ENCODE peak calls at places on chromosomes 11 and 22, in four cellular contexts. R, Y, P and K are unnamed samples.
A peak's percentile ranks its signal among the peaks of the same experiment; 100 is the strongest.

GRCh38 chr11:44780940-44781631 is 54.3 kb downstream of the TSPAN18 start:
- DNase-seq in R (peak; percentile 50), Y (no peak), P (no peak), K (peak; percentile 60)

GRCh38 chr11:72850832-72851231 is 36.6 kb downstream of the ATG16L2 start:
- DNase-seq in R (no peak), Y (no peak), P (no peak), K (no peak)

GRCh38 chr22:25472382-25472781 is 92.1 kb upstream of the GRK3 start:
- DNase-seq in R (no peak), Y (no peak), P (no peak), K (no peak)

GRCh38 chr11:79050784-79051183 is 390.0 kb downstream of the TENM4 start:
- DNase-seq in R (peak; percentile 89), Y (no peak), P (no peak), K (no peak)

GRCh38 chr22:23533328-23533762 is 46.7 kb downstream of the IGLL1 start:
- DNase-seq in R (peak; percentile 10), Y (no peak), P (peak; percentile 38), K (peak; percentile 63)

GRCh38 chr11:8586805-8587204 is 7.2 kb downstream of the STK33 start:
- DNase-seq in R (no peak), Y (no peak), P (no peak), K (no peak)

GRCh38 chr22:25754527-25755202 is 12.7 kb downstream of the MYO18B start:
- DNase-seq in R (peak; percentile 80), Y (no peak), P (peak; percentile 67), K (no peak)

GRCh38 chr11:46693597-46694012 is 6.8 kb downstream of the ARHGAP1 start:
- DNase-seq in R (peak; percentile 22), Y (no peak), P (peak; percentile 71), K (no peak)

GRCh38 chr11:5192738-5193137 is 7.7 kb downstream of the OR51V1 start:
- DNase-seq in R (no peak), Y (no peak), P (no peak), K (no peak)

GRCh38 chr11:127653071-127653470 is 652.5 kb upstream of the KIRREL3 start:
- DNase-seq in R (no peak), Y (no peak), P (no peak), K (no peak)

GRCh38 chr11:16211407-16211806 is 144.9 kb downstream of the SOX6 start:
- DNase-seq in R (no peak), Y (no peak), P (no peak), K (no peak)

GRCh38 chr22:27267145-27267544 is 534.4 kb downstream of the MN1 start:
- DNase-seq in R (no peak), Y (no peak), P (peak; percentile 11), K (no peak)

DNA sequence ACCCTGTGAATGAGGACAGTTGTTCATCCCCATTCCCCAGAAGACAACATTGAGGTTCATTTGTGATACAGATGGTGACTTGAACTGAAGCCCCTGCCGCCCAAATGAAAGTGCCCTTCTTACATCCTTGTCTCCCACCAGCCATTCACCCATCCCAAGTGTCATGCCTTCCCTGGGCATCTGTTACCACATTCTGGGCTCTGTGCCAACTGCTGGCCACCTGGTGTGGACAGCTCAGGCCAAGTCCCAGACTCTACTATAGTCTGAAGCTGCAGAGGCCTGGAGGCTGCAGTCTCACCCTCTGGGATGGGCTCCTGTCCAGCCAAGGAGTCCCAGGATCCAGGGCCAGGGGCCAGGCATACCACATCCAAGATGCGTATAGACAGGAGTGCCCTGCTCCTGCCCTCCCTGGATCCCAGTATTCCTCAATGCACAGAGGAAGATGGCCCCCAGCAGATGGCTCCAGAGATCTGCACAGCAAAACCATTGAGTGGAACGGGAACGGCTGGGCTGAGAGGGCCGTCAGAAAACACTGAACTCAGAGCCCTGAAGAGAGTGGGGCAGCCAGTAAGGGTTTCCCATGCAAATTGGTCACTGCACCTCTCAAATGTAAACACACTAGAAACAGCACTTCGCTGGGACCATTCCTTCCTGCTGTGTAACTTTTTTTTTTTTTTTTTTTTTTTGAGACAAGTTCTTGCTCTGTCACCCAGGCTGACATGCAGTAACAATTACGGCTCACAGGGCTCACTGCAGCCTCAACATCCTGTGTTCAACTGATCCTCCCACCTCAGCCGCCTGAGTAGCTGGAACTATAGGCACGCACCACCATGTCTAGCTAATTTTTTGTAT is 22.8 kb downstream of the ARRB1 start:
- DNase-seq in R (peak; percentile 81), Y (peak; percentile 90), P (peak; percentile 89), K (peak; percentile 89)
- TF ChIP-seq CTCF in R (peak; percentile 88), Y (peak; percentile 30), P (peak; percentile 88), K (peak; percentile 73)

GRCh38 chr22:33796494-33796893 is 123.8 kb downstream of the LARGE1 start:
- DNase-seq in R (no peak), Y (no peak), P (no peak), K (no peak)
- TF ChIP-seq CTCF in R (no peak), Y (no peak), P (no peak), K (no peak)

GRCh38 chr11:134014502-134014901 is 54.4 kb upstream of the JAM3 start:
- DNase-seq in R (no peak), Y (no peak), P (no peak), K (no peak)
- TF ChIP-seq CTCF in R (no peak), Y (no peak), P (no peak), K (peak; percentile 6)

GRCh38 chr11:119720311-119720710 is 8.7 kb downstream of the NECTIN1 start:
- DNase-seq in R (no peak), Y (no peak), P (no peak), K (no peak)

GRCh38 chr11:119722281-119722794 is 6.7 kb downstream of the NECTIN1 start:
- DNase-seq in R (no peak), Y (peak; percentile 60), P (no peak), K (no peak)

GRCh38 chr11:119723952-119724325 is 5.1 kb downstream of the NECTIN1 start:
- DNase-seq in R (no peak), Y (no peak), P (no peak), K (no peak)

GRCh38 chr11:119723243-119723951 is 5.6 kb downstream of the NECTIN1 start:
- DNase-seq in R (no peak), Y (no peak), P (no peak), K (no peak)

DNA sequence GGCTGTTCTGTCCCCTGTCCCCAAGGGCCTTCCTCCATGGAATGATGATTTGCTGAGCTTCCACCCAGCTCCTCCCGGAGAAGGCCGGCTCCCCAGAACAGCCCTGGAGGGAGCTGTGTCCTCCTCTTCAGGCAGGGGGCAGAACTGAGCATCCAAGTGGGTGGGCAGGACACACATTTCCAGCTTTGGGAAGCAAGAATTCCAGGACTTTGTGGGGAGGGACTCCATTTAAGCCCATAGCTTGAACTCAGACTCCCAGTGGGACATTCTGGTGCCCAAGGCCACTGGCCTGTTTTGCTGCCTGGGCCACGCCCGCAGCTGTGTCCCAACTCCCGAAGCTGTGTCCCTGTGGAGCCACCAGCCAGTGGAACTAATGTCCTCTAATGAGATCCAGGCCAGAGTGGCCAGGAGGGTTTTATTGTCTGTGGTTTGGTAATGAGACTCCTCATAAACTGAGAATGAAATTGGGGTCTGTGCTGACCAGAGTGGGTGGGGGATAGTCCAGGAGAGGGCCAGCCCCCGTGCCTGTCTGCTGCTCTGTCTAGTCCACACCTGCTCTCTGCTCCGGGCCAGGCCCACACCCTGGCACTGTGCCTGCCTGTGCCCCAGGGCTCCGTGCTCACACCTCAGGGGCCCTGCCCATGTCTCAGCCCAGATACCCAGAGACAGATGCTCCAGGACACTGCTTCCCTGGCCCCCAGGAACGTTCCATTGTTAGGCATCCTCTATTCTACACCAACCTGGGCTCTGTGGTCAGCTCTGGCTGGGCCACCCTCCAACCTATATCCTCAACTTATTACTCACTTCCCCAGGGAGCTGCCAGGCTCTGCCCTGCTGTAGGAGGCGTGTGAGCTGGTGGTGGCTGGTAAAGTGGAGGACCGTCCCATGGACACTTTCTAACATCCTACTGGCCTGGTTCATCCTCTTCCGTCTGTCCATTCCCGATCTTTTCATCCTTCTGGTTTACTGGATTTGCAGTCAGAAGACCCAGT is 7.6 kb downstream of the NECTIN1 start:
- DNase-seq in R (no peak), Y (peak; percentile 57), P (peak; percentile 55), K (no peak)
- TF ChIP-seq CTCF in R (peak; percentile 26), Y (no peak), P (peak; percentile 57), K (peak; percentile 41)

GRCh38 chr22:17638432-17639237 is at the start of gene BCL2L13:
- DNase-seq in R (peak; percentile 90), Y (peak; percentile 97), P (peak; percentile 97), K (peak; percentile 96)
- TF ChIP-seq CTCF in R (peak; percentile 1), Y (no peak), P (no peak), K (peak; percentile 19)

DNA sequence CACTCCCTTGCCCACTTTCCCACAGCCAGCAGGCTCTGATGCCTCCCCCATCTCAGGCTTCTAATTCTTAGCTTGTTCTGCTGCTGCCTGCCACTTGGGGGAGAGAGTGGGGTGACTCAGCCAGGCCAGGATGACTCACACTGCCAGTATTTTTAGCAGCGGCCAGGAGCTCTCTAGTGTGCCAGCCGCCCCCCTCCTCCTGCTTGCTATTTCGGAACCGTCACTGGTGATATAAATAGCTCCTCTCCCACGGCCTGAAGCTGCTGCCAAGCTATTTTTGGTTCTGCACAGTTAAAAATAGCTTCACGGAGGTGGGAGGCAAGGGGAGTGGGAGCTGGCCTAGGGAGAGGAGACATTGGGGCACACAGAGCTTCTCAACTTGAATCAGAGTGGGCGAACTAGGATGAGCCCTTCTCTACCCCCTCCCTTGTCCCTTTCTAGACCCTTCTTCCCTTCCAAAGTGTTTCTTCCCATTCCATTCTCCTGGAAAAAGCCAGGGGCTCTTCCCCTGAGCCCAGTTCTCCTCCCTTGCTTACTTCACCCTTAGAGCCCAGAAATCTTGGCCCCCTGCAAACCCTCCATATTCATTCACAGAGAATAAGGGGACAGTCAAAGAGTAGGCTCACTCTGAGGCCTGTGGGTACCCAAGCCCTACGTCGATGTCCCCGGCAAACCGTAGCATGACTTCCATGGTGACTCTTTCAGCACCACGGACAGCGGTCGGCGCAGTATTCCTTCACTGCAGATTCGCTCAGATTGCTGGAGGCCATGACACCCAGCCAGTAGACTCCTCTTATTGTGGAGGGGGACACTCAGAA is 2.5 kb upstream of the NPAS4 start:
- DNase-seq in R (peak; percentile 97), Y (peak; percentile 74), P (peak; percentile 95), K (no peak)
- TF ChIP-seq CTCF in R (peak; percentile 72), Y (no peak), P (peak; percentile 52), K (no peak)

DNA sequence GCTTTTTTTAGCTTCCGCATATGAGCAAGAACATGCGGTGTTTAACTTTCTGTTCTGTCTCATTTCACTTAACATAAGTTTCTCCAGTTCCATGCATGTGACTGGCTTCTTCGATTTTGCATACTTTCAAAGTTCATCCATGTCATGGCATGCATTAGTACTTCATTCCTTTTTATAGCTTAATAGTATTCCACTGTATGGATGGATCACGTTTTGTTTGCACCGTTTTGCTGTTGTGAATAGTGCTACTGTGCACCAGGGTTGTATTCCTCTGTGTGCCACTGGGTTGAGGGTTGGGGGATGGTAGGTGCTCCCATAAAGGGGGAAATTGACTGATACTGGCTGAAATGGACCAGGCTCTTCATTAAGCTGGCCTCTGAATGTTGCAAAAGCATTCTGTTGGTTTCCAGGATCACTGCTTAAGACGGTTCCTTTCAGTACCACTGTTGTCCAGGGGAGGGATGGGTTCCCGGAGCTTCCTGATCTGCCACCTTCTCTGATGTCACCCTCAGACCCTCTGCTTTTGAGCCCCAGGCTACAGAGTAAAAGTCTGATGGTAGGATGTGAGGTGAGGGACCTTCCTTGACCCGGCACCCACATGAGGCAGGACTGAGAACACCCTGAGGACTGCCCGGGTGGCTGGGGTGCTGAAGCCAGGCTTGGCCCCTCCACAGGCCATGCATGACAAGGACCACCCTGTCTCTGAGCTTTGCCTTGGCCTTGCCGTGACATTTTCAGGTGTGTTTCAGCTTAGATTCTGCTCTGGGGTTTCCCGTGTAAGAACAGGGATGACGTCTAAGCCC is 24.4 kb downstream of the DGCR6L start:
- DNase-seq in R (no peak), Y (no peak), P (no peak), K (no peak)
- TF ChIP-seq CTCF in R (no peak), Y (no peak), P (no peak), K (no peak)

GRCh38 chr22:29837780-29838598 is at the start of gene ASCC2:
- DNase-seq in R (peak; percentile 92), Y (peak; percentile 100), P (peak; percentile 99), K (peak; percentile 100)
- TF ChIP-seq CTCF in R (no peak), Y (no peak), P (no peak), K (no peak)